ENCODE peak calls at places on chromosomes 1 and 21, in five cellular contexts. C is NCI-H526 treated with DMSO at 0.1 percent for 48 hours; A is COR-L47; N is activated CD4-positive, alpha-beta T cell treated with anti-CD3 and anti-CD28 coated beads, Interleukin-2, amount 50 U/mL, for 48 hours; Q is AG10803. F is an unnamed sample.

GRCh38 chr1:197464039-197464438 is 196.0 kb downstream of the CRB1 start:
- DNase-seq in C (no peak), A (peak; percentile 6), N (no peak), Q (peak; percentile 91), F (no peak)

GRCh38 chr1:7407980-7408770 is 362.9 kb upstream of the VAMP3 start:
- DNase-seq in C (no peak), A (no peak), N (no peak), Q (no peak), F (no peak)

GRCh38 chr1:25694167-25694566 is 77.6 kb downstream of the MAN1C1 start:
- DNase-seq in C (no peak), A (no peak), N (no peak), Q (peak; percentile 92), F (no peak)

GRCh38 chr21:26918318-26919065 is 48.4 kb downstream of the ADAMTS5 start:
- DNase-seq in C (no peak), A (no peak), N (no peak), Q (peak; percentile 90), F (no peak)

GRCh38 chr1:197320991-197321531 is 53.0 kb downstream of the CRB1 start:
- DNase-seq in C (no peak), A (no peak), N (no peak), Q (peak; percentile 80), F (no peak)

GRCh38 chr1:198158766-198159589 is 2.2 kb downstream of the NEK7 start:
- DNase-seq in C (peak; percentile 69), A (peak; percentile 82), N (peak; percentile 88), Q (peak; percentile 86), F (no peak)

GRCh38 chr1:83015163-83015562 is 983.8 kb downstream of the TTLL7 start:
- DNase-seq in C (no peak), A (no peak), N (no peak), Q (no peak), F (no peak)

GRCh38 chr21:21714396-21714795 is 716.2 kb downstream of the NCAM2 start:
- DNase-seq in C (no peak), A (no peak), N (no peak), Q (peak; percentile 92), F (no peak)

F was measured in DMS79 treated with DMSO at 0.1 percent for 48 hours.